ENCODE peak calls at places on chromosomes 12 and 14, in ten cellular contexts. One of them, this sample, is unnamed.

GRCh38 chr14:53951661-53952265 is 4.9 kb downstream of the BMP4 start:
- DNase-seq in GM13976: no peak
- DNase-seq in BJ: no peak
- DNase-seq in transverse colon: no peak
- DNase-seq in IMR-90: no peak
- DNase-seq in adrenal gland: peak
- DNase-seq in dorsolateral prefrontal cortex: no peak
- DNase-seq in OCI-LY7: no peak
- DNase-seq in heart right ventricle: no peak
- DNase-seq in lower lobe of right lung: no peak
- DNase-seq in this sample: no peak

GRCh38 chr12:30719060-30719459 is 23.4 kb upstream of the IPO8 start:
- DNase-seq in GM13976: no peak
- DNase-seq in BJ: peak
- DNase-seq in transverse colon: no peak
- DNase-seq in IMR-90: peak
- DNase-seq in adrenal gland: no peak
- DNase-seq in dorsolateral prefrontal cortex: no peak
- DNase-seq in OCI-LY7: no peak
- DNase-seq in heart right ventricle: no peak
- DNase-seq in lower lobe of right lung: no peak
- DNase-seq in this sample: no peak

GRCh38 chr14:85686908-85687307 is 157.0 kb downstream of the FLRT2 start:
- DNase-seq in GM13976: no peak
- DNase-seq in BJ: no peak
- DNase-seq in transverse colon: no peak
- DNase-seq in IMR-90: no peak
- DNase-seq in adrenal gland: no peak
- DNase-seq in dorsolateral prefrontal cortex: no peak
- DNase-seq in OCI-LY7: no peak
- DNase-seq in heart right ventricle: no peak
- DNase-seq in lower lobe of right lung: no peak
- DNase-seq in this sample: no peak

GRCh38 chr14:73896521-73896920 is 9.9 kb downstream of the ZNF410 start:
- DNase-seq in GM13976: no peak
- DNase-seq in BJ: no peak
- DNase-seq in transverse colon: no peak
- DNase-seq in IMR-90: peak
- DNase-seq in adrenal gland: no peak
- DNase-seq in dorsolateral prefrontal cortex: no peak
- DNase-seq in OCI-LY7: no peak
- DNase-seq in heart right ventricle: no peak
- DNase-seq in lower lobe of right lung: no peak
- DNase-seq in this sample: no peak

GRCh38 chr14:57293851-57294837 is 25.4 kb downstream of the AP5M1 start:
- DNase-seq in GM13976: no peak
- DNase-seq in BJ: no peak
- DNase-seq in transverse colon: no peak
- DNase-seq in IMR-90: peak
- DNase-seq in adrenal gland: no peak
- DNase-seq in dorsolateral prefrontal cortex: no peak
- DNase-seq in OCI-LY7: peak
- DNase-seq in heart right ventricle: no peak
- DNase-seq in lower lobe of right lung: no peak
- DNase-seq in this sample: no peak

GRCh38 chr12:30694412-30694955 is 1.2 kb downstream of the IPO8 start:
- DNase-seq in GM13976: peak
- DNase-seq in BJ: no peak
- DNase-seq in transverse colon: no peak
- DNase-seq in IMR-90: peak
- DNase-seq in adrenal gland: no peak
- DNase-seq in dorsolateral prefrontal cortex: no peak
- DNase-seq in OCI-LY7: peak
- DNase-seq in heart right ventricle: no peak
- DNase-seq in lower lobe of right lung: no peak
- DNase-seq in this sample: no peak

GRCh38 chr12:41264281-41264680 is 76.2 kb downstream of the PDZRN4 start:
- DNase-seq in GM13976: peak
- DNase-seq in BJ: no peak
- DNase-seq in transverse colon: no peak
- DNase-seq in IMR-90: no peak
- DNase-seq in adrenal gland: no peak
- DNase-seq in dorsolateral prefrontal cortex: no peak
- DNase-seq in OCI-LY7: peak
- DNase-seq in heart right ventricle: no peak
- DNase-seq in lower lobe of right lung: no peak
- DNase-seq in this sample: no peak

GRCh38 chr12:127667131-127667685 is 599.8 kb upstream of the TMEM132C start:
- DNase-seq in GM13976: no peak
- DNase-seq in BJ: peak
- DNase-seq in transverse colon: no peak
- DNase-seq in IMR-90: no peak
- DNase-seq in adrenal gland: no peak
- DNase-seq in dorsolateral prefrontal cortex: no peak
- DNase-seq in OCI-LY7: no peak
- DNase-seq in heart right ventricle: no peak
- DNase-seq in lower lobe of right lung: no peak
- DNase-seq in this sample: no peak

GRCh38 chr12:84924956-84925355 is 12.4 kb upstream of the SLC6A15 start:
- DNase-seq in GM13976: no peak
- DNase-seq in BJ: no peak
- DNase-seq in transverse colon: no peak
- DNase-seq in IMR-90: peak
- DNase-seq in adrenal gland: no peak
- DNase-seq in dorsolateral prefrontal cortex: no peak
- DNase-seq in OCI-LY7: no peak
- DNase-seq in heart right ventricle: no peak
- DNase-seq in lower lobe of right lung: no peak
- DNase-seq in this sample: no peak

GRCh38 chr14:20680843-20681347 is 3.5 kb upstream of the RNASE4 start:
- DNase-seq in GM13976: peak
- DNase-seq in BJ: no peak
- DNase-seq in transverse colon: peak
- DNase-seq in IMR-90: no peak
- DNase-seq in adrenal gland: no peak
- DNase-seq in dorsolateral prefrontal cortex: no peak
- DNase-seq in OCI-LY7: no peak
- DNase-seq in heart right ventricle: no peak
- DNase-seq in lower lobe of right lung: no peak
- DNase-seq in this sample: no peak

GRCh38 chr12:65879878-65880277 is 55.6 kb downstream of the HMGA2 start:
- DNase-seq in GM13976: no peak
- DNase-seq in BJ: peak
- DNase-seq in transverse colon: no peak
- DNase-seq in IMR-90: peak
- DNase-seq in adrenal gland: no peak
- DNase-seq in dorsolateral prefrontal cortex: no peak
- DNase-seq in OCI-LY7: no peak
- DNase-seq in heart right ventricle: no peak
- DNase-seq in lower lobe of right lung: no peak
- DNase-seq in this sample: no peak

GRCh38 chr12:53190108-53190729 is 9.5 kb upstream of the CSAD start:
- DNase-seq in GM13976: peak
- DNase-seq in BJ: no peak
- DNase-seq in transverse colon: peak
- DNase-seq in IMR-90: peak
- DNase-seq in adrenal gland: peak
- DNase-seq in dorsolateral prefrontal cortex: peak
- DNase-seq in OCI-LY7: peak
- DNase-seq in heart right ventricle: peak
- DNase-seq in lower lobe of right lung: peak
- DNase-seq in this sample: no peak

GRCh38 chr12:110702081-110702480 is 13.2 kb upstream of the HVCN1 start:
- DNase-seq in GM13976: no peak
- DNase-seq in BJ: no peak
- DNase-seq in transverse colon: no peak
- DNase-seq in IMR-90: no peak
- DNase-seq in adrenal gland: no peak
- DNase-seq in dorsolateral prefrontal cortex: no peak
- DNase-seq in OCI-LY7: no peak
- DNase-seq in heart right ventricle: no peak
- DNase-seq in lower lobe of right lung: no peak
- DNase-seq in this sample: no peak

GRCh38 chr12:110696283-110696682 is 7.4 kb upstream of the HVCN1 start:
- DNase-seq in GM13976: no peak
- DNase-seq in BJ: no peak
- DNase-seq in transverse colon: no peak
- DNase-seq in IMR-90: no peak
- DNase-seq in adrenal gland: no peak
- DNase-seq in dorsolateral prefrontal cortex: no peak
- DNase-seq in OCI-LY7: no peak
- DNase-seq in heart right ventricle: no peak
- DNase-seq in lower lobe of right lung: no peak
- DNase-seq in this sample: no peak

GRCh38 chr12:110698171-110698902 is 9.4 kb upstream of the HVCN1 start:
- DNase-seq in GM13976: peak
- DNase-seq in BJ: no peak
- DNase-seq in transverse colon: peak
- DNase-seq in IMR-90: peak
- DNase-seq in adrenal gland: peak
- DNase-seq in dorsolateral prefrontal cortex: peak
- DNase-seq in OCI-LY7: peak
- DNase-seq in heart right ventricle: peak
- DNase-seq in lower lobe of right lung: peak
- DNase-seq in this sample: no peak

GRCh38 chr12:110704231-110704630 is 15.3 kb upstream of the HVCN1 start:
- DNase-seq in GM13976: no peak
- DNase-seq in BJ: no peak
- DNase-seq in transverse colon: no peak
- DNase-seq in IMR-90: no peak
- DNase-seq in adrenal gland: no peak
- DNase-seq in dorsolateral prefrontal cortex: no peak
- DNase-seq in OCI-LY7: no peak
- DNase-seq in heart right ventricle: no peak
- DNase-seq in lower lobe of right lung: no peak
- DNase-seq in this sample: no peak

DNA sequence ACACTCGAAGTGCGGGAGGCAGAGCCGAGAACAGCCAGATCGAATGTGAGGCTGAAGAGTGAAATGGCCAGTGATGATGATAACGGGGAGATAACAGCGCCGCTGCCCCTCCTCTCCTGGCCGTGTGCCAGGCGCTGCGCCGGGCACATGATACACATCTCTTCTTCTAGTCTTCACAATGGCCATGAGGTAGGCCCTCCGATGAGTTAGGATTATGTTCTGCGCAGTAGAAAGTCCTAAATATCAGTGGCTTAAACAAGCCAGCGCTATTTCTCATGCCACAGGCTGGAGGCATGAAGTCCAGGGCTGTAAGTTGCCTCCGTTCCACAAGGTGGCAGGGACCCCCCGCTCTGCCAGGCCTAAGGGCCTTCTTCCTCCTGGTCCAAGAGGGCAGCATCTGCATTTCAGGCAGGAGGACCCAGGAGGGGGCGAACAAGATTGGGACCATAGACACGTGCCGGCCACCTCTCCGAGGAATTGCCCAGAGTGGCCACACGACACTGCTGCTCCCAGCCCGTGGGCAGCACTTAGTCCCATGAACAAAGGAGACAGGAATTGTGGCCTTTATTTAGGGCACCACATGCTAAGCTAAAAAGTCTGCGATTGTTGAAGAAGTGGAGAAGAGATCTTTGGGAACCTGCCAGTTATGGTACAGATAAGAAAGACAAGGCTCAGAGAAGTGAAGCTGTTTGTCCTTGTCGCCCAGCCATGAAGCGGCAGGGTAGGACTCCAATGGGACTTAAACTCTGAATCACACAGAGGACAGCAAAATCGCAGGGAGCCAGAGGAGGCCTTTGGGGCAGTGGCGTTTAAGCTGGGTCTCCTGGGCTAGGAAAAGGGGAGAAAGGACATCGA is 10.9 kb upstream of the HVCN1 start:
- DNase-seq in GM13976: no peak
- DNase-seq in BJ: no peak
- DNase-seq in transverse colon: no peak
- DNase-seq in IMR-90: no peak
- DNase-seq in adrenal gland: peak
- DNase-seq in dorsolateral prefrontal cortex: no peak
- DNase-seq in OCI-LY7: peak
- DNase-seq in heart right ventricle: peak
- DNase-seq in lower lobe of right lung: no peak
- DNase-seq in this sample: no peak
- TF ChIP-seq CTCF in GM13976: no peak
- TF ChIP-seq CTCF in BJ: no peak
- TF ChIP-seq CTCF in transverse colon: no peak
- TF ChIP-seq CTCF in IMR-90: no peak
- TF ChIP-seq CTCF in adrenal gland: no peak
- TF ChIP-seq CTCF in dorsolateral prefrontal cortex: no peak
- TF ChIP-seq CTCF in OCI-LY7: peak
- TF ChIP-seq CTCF in heart right ventricle: no peak
- TF ChIP-seq CTCF in lower lobe of right lung: no peak
- TF ChIP-seq CTCF in this sample: no peak

GRCh38 chr14:58708004-58708403 is 70.2 kb downstream of the DACT1 start:
- DNase-seq in GM13976: no peak
- DNase-seq in BJ: peak
- DNase-seq in transverse colon: no peak
- DNase-seq in IMR-90: peak
- DNase-seq in adrenal gland: no peak
- DNase-seq in dorsolateral prefrontal cortex: no peak
- DNase-seq in OCI-LY7: no peak
- DNase-seq in heart right ventricle: no peak
- DNase-seq in lower lobe of right lung: no peak
- DNase-seq in this sample: no peak
- TF ChIP-seq CTCF in GM13976: no peak
- TF ChIP-seq CTCF in BJ: no peak
- TF ChIP-seq CTCF in transverse colon: no peak
- TF ChIP-seq CTCF in IMR-90: no peak
- TF ChIP-seq CTCF in adrenal gland: no peak
- TF ChIP-seq CTCF in dorsolateral prefrontal cortex: no peak
- TF ChIP-seq CTCF in OCI-LY7: no peak
- TF ChIP-seq CTCF in heart right ventricle: no peak
- TF ChIP-seq CTCF in lower lobe of right lung: no peak
- TF ChIP-seq CTCF in this sample: no peak

DNA sequence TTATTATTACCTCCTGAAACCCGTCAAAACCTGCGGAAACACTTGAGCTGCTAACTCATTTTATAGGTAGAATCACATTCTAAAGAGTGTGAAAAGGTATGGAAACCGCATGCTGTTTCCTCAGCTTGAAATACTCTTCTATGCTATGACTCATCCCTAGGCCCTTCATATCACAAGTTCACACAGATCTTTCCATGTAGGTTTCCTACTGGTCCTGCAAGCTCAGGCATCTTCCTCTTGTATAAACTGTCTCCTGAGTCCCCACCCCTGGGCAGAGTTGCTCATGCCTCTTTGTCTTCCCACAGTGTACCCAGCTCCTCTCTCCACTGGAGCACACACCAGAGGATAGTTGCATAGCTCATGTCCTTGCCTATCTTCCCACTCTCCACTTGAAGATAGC is 84.7 kb downstream of the CMAS start:
- DNase-seq in GM13976: no peak
- DNase-seq in BJ: no peak
- DNase-seq in transverse colon: no peak
- DNase-seq in IMR-90: no peak
- DNase-seq in adrenal gland: no peak
- DNase-seq in dorsolateral prefrontal cortex: no peak
- DNase-seq in OCI-LY7: no peak
- DNase-seq in heart right ventricle: no peak
- DNase-seq in lower lobe of right lung: no peak
- DNase-seq in this sample: no peak
- TF ChIP-seq CTCF in GM13976: no peak
- TF ChIP-seq CTCF in BJ: no peak
- TF ChIP-seq CTCF in transverse colon: no peak
- TF ChIP-seq CTCF in IMR-90: no peak
- TF ChIP-seq CTCF in adrenal gland: no peak
- TF ChIP-seq CTCF in dorsolateral prefrontal cortex: no peak
- TF ChIP-seq CTCF in OCI-LY7: no peak
- TF ChIP-seq CTCF in heart right ventricle: no peak
- TF ChIP-seq CTCF in lower lobe of right lung: no peak
- TF ChIP-seq CTCF in this sample: no peak

GRCh38 chr12:49505672-49506071 is 33.2 kb upstream of the KCNH3 start:
- DNase-seq in GM13976: no peak
- DNase-seq in BJ: no peak
- DNase-seq in transverse colon: no peak
- DNase-seq in IMR-90: peak
- DNase-seq in adrenal gland: no peak
- DNase-seq in dorsolateral prefrontal cortex: no peak
- DNase-seq in OCI-LY7: no peak
- DNase-seq in heart right ventricle: no peak
- DNase-seq in lower lobe of right lung: no peak
- DNase-seq in this sample: no peak
- TF ChIP-seq CTCF in GM13976: no peak
- TF ChIP-seq CTCF in BJ: no peak
- TF ChIP-seq CTCF in transverse colon: no peak
- TF ChIP-seq CTCF in IMR-90: no peak
- TF ChIP-seq CTCF in adrenal gland: no peak
- TF ChIP-seq CTCF in dorsolateral prefrontal cortex: no peak
- TF ChIP-seq CTCF in OCI-LY7: no peak
- TF ChIP-seq CTCF in heart right ventricle: no peak
- TF ChIP-seq CTCF in lower lobe of right lung: no peak
- TF ChIP-seq CTCF in this sample: no peak